ENCODE peak calls at places on chromosomes 4 and X, in ten cellular contexts. One of them, this sample, is unnamed.
A peak's percentile ranks its signal among the peaks of the same experiment; 100 is the strongest.

GRCh38 chr4:121668368-121669162 is 28.2 kb downstream of the ANXA5 start:
- DNase-seq in posterior cingulate gyrus: no peak
- DNase-seq in NCI-H460: no peak
- DNase-seq in left colon: no peak
- DNase-seq in EL: peak; percentile 97
- DNase-seq in activated CD8-positive, alpha-beta T cell treated with anti-CD3 and anti-CD28 coated beads for 36 hours: no peak
- DNase-seq in lung: no peak
- DNase-seq in lower lobe of right lung: no peak
- DNase-seq in DMS 273 treated with DMSO at 0.1 percent for 48 hours: no peak
- DNase-seq in activated CD4-positive, CD25-positive, alpha-beta regulatory T cell: no peak
- DNase-seq in this sample: no peak

GRCh38 chr4:109574443-109574850 is 14.4 kb downstream of the MCUB start:
- DNase-seq in lower lobe of right lung: no peak
- DNase-seq in activated CD4-positive, CD25-positive, alpha-beta regulatory T cell: no peak
- DNase-seq in DMS 273 treated with DMSO at 0.1 percent for 48 hours: peak; percentile 26
- DNase-seq in activated CD8-positive, alpha-beta T cell treated with anti-CD3 and anti-CD28 coated beads for 36 hours: no peak
- DNase-seq in NCI-H460: peak; percentile 20
- DNase-seq in lung: no peak
- DNase-seq in EL: no peak
- DNase-seq in left colon: no peak
- DNase-seq in posterior cingulate gyrus: no peak
- DNase-seq in this sample: peak; percentile 19

GRCh38 chr4:125317526-125317880 is 2.7 kb downstream of the FAT4 start:
- DNase-seq in EL: peak; percentile 72
- DNase-seq in lung: no peak
- DNase-seq in DMS 273 treated with DMSO at 0.1 percent for 48 hours: no peak
- DNase-seq in activated CD4-positive, CD25-positive, alpha-beta regulatory T cell: no peak
- DNase-seq in NCI-H460: no peak
- DNase-seq in lower lobe of right lung: peak; percentile 52
- DNase-seq in left colon: peak; percentile 25
- DNase-seq in posterior cingulate gyrus: peak; percentile 32
- DNase-seq in activated CD8-positive, alpha-beta T cell treated with anti-CD3 and anti-CD28 coated beads for 36 hours: peak; percentile 14
- DNase-seq in this sample: no peak

GRCh38 chrX:140190441-140191108 is 225.3 kb upstream of the CXorf66 start:
- DNase-seq in DMS 273 treated with DMSO at 0.1 percent for 48 hours: no peak
- DNase-seq in NCI-H460: no peak
- DNase-seq in EL: no peak
- DNase-seq in activated CD8-positive, alpha-beta T cell treated with anti-CD3 and anti-CD28 coated beads for 36 hours: no peak
- DNase-seq in left colon: no peak
- DNase-seq in activated CD4-positive, CD25-positive, alpha-beta regulatory T cell: no peak
- DNase-seq in lung: no peak
- DNase-seq in lower lobe of right lung: no peak
- DNase-seq in posterior cingulate gyrus: no peak
- DNase-seq in this sample: no peak

GRCh38 chr4:76830612-76831474 is 67.1 kb downstream of the SOWAHB start:
- DNase-seq in EL: peak; percentile 90
- DNase-seq in lower lobe of right lung: no peak
- DNase-seq in activated CD8-positive, alpha-beta T cell treated with anti-CD3 and anti-CD28 coated beads for 36 hours: no peak
- DNase-seq in posterior cingulate gyrus: no peak
- DNase-seq in DMS 273 treated with DMSO at 0.1 percent for 48 hours: no peak
- DNase-seq in activated CD4-positive, CD25-positive, alpha-beta regulatory T cell: no peak
- DNase-seq in lung: no peak
- DNase-seq in left colon: peak; percentile 80
- DNase-seq in NCI-H460: peak; percentile 87
- DNase-seq in this sample: no peak

GRCh38 chr4:2437475-2438215 is 18.9 kb downstream of the CFAP99 start:
- DNase-seq in left colon: no peak
- DNase-seq in activated CD8-positive, alpha-beta T cell treated with anti-CD3 and anti-CD28 coated beads for 36 hours: no peak
- DNase-seq in DMS 273 treated with DMSO at 0.1 percent for 48 hours: no peak
- DNase-seq in EL: no peak
- DNase-seq in posterior cingulate gyrus: no peak
- DNase-seq in NCI-H460: no peak
- DNase-seq in lung: no peak
- DNase-seq in lower lobe of right lung: no peak
- DNase-seq in activated CD4-positive, CD25-positive, alpha-beta regulatory T cell: no peak
- DNase-seq in this sample: no peak

GRCh38 chr4:153261922-153262321 is 57.7 kb downstream of the TRIM2 start:
- DNase-seq in EL: no peak
- DNase-seq in DMS 273 treated with DMSO at 0.1 percent for 48 hours: no peak
- DNase-seq in NCI-H460: no peak
- DNase-seq in activated CD4-positive, CD25-positive, alpha-beta regulatory T cell: no peak
- DNase-seq in left colon: no peak
- DNase-seq in lower lobe of right lung: no peak
- DNase-seq in posterior cingulate gyrus: no peak
- DNase-seq in lung: no peak
- DNase-seq in activated CD8-positive, alpha-beta T cell treated with anti-CD3 and anti-CD28 coated beads for 36 hours: no peak
- DNase-seq in this sample: no peak

GRCh38 chr4:18075823-18076433 is 54.4 kb upstream of the LCORL start:
- DNase-seq in left colon: peak; percentile 31
- DNase-seq in lower lobe of right lung: no peak
- DNase-seq in posterior cingulate gyrus: no peak
- DNase-seq in activated CD8-positive, alpha-beta T cell treated with anti-CD3 and anti-CD28 coated beads for 36 hours: peak; percentile 66
- DNase-seq in lung: no peak
- DNase-seq in activated CD4-positive, CD25-positive, alpha-beta regulatory T cell: no peak
- DNase-seq in EL: peak; percentile 27
- DNase-seq in NCI-H460: peak; percentile 5
- DNase-seq in DMS 273 treated with DMSO at 0.1 percent for 48 hours: no peak
- DNase-seq in this sample: peak; percentile 11

GRCh38 chr4:7328913-7329638 is 105.7 kb downstream of the PSAPL1 start:
- DNase-seq in activated CD4-positive, CD25-positive, alpha-beta regulatory T cell: no peak
- DNase-seq in lower lobe of right lung: peak; percentile 71
- DNase-seq in DMS 273 treated with DMSO at 0.1 percent for 48 hours: no peak
- DNase-seq in NCI-H460: no peak
- DNase-seq in EL: peak; percentile 86
- DNase-seq in left colon: no peak
- DNase-seq in posterior cingulate gyrus: peak; percentile 36
- DNase-seq in activated CD8-positive, alpha-beta T cell treated with anti-CD3 and anti-CD28 coated beads for 36 hours: no peak
- DNase-seq in lung: peak; percentile 66
- DNase-seq in this sample: no peak

GRCh38 chrX:1546601-1547275 is 9.8 kb upstream of the P2RY8 start:
- DNase-seq in left colon: no peak
- DNase-seq in NCI-H460: no peak
- DNase-seq in EL: no peak
- DNase-seq in lower lobe of right lung: no peak
- DNase-seq in activated CD4-positive, CD25-positive, alpha-beta regulatory T cell: no peak
- DNase-seq in posterior cingulate gyrus: no peak
- DNase-seq in DMS 273 treated with DMSO at 0.1 percent for 48 hours: no peak
- DNase-seq in lung: no peak
- DNase-seq in activated CD8-positive, alpha-beta T cell treated with anti-CD3 and anti-CD28 coated beads for 36 hours: no peak
- DNase-seq in this sample: no peak

GRCh38 chr4:3675251-3676115 is 90.7 kb upstream of the ADRA2C start:
- DNase-seq in lung: no peak
- DNase-seq in posterior cingulate gyrus: no peak
- DNase-seq in NCI-H460: no peak
- DNase-seq in DMS 273 treated with DMSO at 0.1 percent for 48 hours: no peak
- DNase-seq in activated CD4-positive, CD25-positive, alpha-beta regulatory T cell: no peak
- DNase-seq in lower lobe of right lung: peak; percentile 36
- DNase-seq in EL: no peak
- DNase-seq in left colon: peak; percentile 17
- DNase-seq in activated CD8-positive, alpha-beta T cell treated with anti-CD3 and anti-CD28 coated beads for 36 hours: no peak
- DNase-seq in this sample: no peak

GRCh38 chrX:12210196-12210815 is 72.0 kb downstream of the FRMPD4 start:
- DNase-seq in DMS 273 treated with DMSO at 0.1 percent for 48 hours: no peak
- DNase-seq in lower lobe of right lung: no peak
- DNase-seq in NCI-H460: no peak
- DNase-seq in left colon: peak; percentile 45
- DNase-seq in lung: no peak
- DNase-seq in posterior cingulate gyrus: no peak
- DNase-seq in activated CD4-positive, CD25-positive, alpha-beta regulatory T cell: no peak
- DNase-seq in EL: peak; percentile 73
- DNase-seq in activated CD8-positive, alpha-beta T cell treated with anti-CD3 and anti-CD28 coated beads for 36 hours: no peak
- DNase-seq in this sample: no peak

GRCh38 chr4:165403667-165404066 is 24.9 kb downstream of the CPE start:
- DNase-seq in NCI-H460: no peak
- DNase-seq in activated CD8-positive, alpha-beta T cell treated with anti-CD3 and anti-CD28 coated beads for 36 hours: no peak
- DNase-seq in EL: peak; percentile 2
- DNase-seq in DMS 273 treated with DMSO at 0.1 percent for 48 hours: peak; percentile 37
- DNase-seq in posterior cingulate gyrus: no peak
- DNase-seq in lower lobe of right lung: no peak
- DNase-seq in activated CD4-positive, CD25-positive, alpha-beta regulatory T cell: no peak
- DNase-seq in left colon: no peak
- DNase-seq in lung: no peak
- DNase-seq in this sample: no peak

GRCh38 chr4:65791807-65792308 is 121.6 kb upstream of the EPHA5 start:
- DNase-seq in posterior cingulate gyrus: no peak
- DNase-seq in lower lobe of right lung: no peak
- DNase-seq in NCI-H460: peak; percentile 27
- DNase-seq in activated CD8-positive, alpha-beta T cell treated with anti-CD3 and anti-CD28 coated beads for 36 hours: no peak
- DNase-seq in EL: no peak
- DNase-seq in DMS 273 treated with DMSO at 0.1 percent for 48 hours: no peak
- DNase-seq in left colon: no peak
- DNase-seq in lung: no peak
- DNase-seq in activated CD4-positive, CD25-positive, alpha-beta regulatory T cell: no peak
- DNase-seq in this sample: no peak

GRCh38 chrX:40496728-40497127 is 84.0 kb upstream of the ATP6AP2 start:
- DNase-seq in EL: no peak
- DNase-seq in left colon: no peak
- DNase-seq in activated CD8-positive, alpha-beta T cell treated with anti-CD3 and anti-CD28 coated beads for 36 hours: no peak
- DNase-seq in DMS 273 treated with DMSO at 0.1 percent for 48 hours: peak; percentile 38
- DNase-seq in lower lobe of right lung: no peak
- DNase-seq in posterior cingulate gyrus: peak; percentile 24
- DNase-seq in NCI-H460: no peak
- DNase-seq in lung: no peak
- DNase-seq in activated CD4-positive, CD25-positive, alpha-beta regulatory T cell: no peak
- DNase-seq in this sample: no peak

GRCh38 chr4:188127157-188127874 is 11.9 kb upstream of the TRIML1 start:
- DNase-seq in posterior cingulate gyrus: no peak
- DNase-seq in lung: no peak
- DNase-seq in activated CD4-positive, CD25-positive, alpha-beta regulatory T cell: no peak
- DNase-seq in NCI-H460: peak; percentile 40
- DNase-seq in activated CD8-positive, alpha-beta T cell treated with anti-CD3 and anti-CD28 coated beads for 36 hours: peak; percentile 16
- DNase-seq in lower lobe of right lung: no peak
- DNase-seq in left colon: no peak
- DNase-seq in EL: peak; percentile 51
- DNase-seq in DMS 273 treated with DMSO at 0.1 percent for 48 hours: no peak
- DNase-seq in this sample: no peak

GRCh38 chrX:94204524-94204923 is 530.5 kb downstream of the FAM133A start:
- DNase-seq in DMS 273 treated with DMSO at 0.1 percent for 48 hours: no peak
- DNase-seq in activated CD4-positive, CD25-positive, alpha-beta regulatory T cell: no peak
- DNase-seq in posterior cingulate gyrus: no peak
- DNase-seq in lower lobe of right lung: no peak
- DNase-seq in lung: no peak
- DNase-seq in NCI-H460: no peak
- DNase-seq in activated CD8-positive, alpha-beta T cell treated with anti-CD3 and anti-CD28 coated beads for 36 hours: no peak
- DNase-seq in EL: no peak
- DNase-seq in left colon: no peak
- DNase-seq in this sample: no peak

GRCh38 chrX:37302569-37302968 is 46.6 kb upstream of the PRRG1 start:
- DNase-seq in DMS 273 treated with DMSO at 0.1 percent for 48 hours: no peak
- DNase-seq in EL: peak; percentile 11
- DNase-seq in activated CD8-positive, alpha-beta T cell treated with anti-CD3 and anti-CD28 coated beads for 36 hours: no peak
- DNase-seq in activated CD4-positive, CD25-positive, alpha-beta regulatory T cell: no peak
- DNase-seq in posterior cingulate gyrus: peak; percentile 8
- DNase-seq in left colon: no peak
- DNase-seq in lung: no peak
- DNase-seq in NCI-H460: peak; percentile 11
- DNase-seq in lower lobe of right lung: no peak
- DNase-seq in this sample: no peak

GRCh38 chr4:106021737-106022410 is 126.6 kb downstream of the NPNT start:
- DNase-seq in lung: no peak
- DNase-seq in posterior cingulate gyrus: no peak
- DNase-seq in EL: no peak
- DNase-seq in DMS 273 treated with DMSO at 0.1 percent for 48 hours: no peak
- DNase-seq in activated CD8-positive, alpha-beta T cell treated with anti-CD3 and anti-CD28 coated beads for 36 hours: no peak
- DNase-seq in NCI-H460: no peak
- DNase-seq in lower lobe of right lung: no peak
- DNase-seq in activated CD4-positive, CD25-positive, alpha-beta regulatory T cell: no peak
- DNase-seq in left colon: no peak
- DNase-seq in this sample: no peak

GRCh38 chr4:123256006-123256405 is 140.6 kb upstream of the SPRY1 start:
- DNase-seq in left colon: no peak
- DNase-seq in DMS 273 treated with DMSO at 0.1 percent for 48 hours: no peak
- DNase-seq in EL: no peak
- DNase-seq in activated CD8-positive, alpha-beta T cell treated with anti-CD3 and anti-CD28 coated beads for 36 hours: no peak
- DNase-seq in lower lobe of right lung: no peak
- DNase-seq in lung: no peak
- DNase-seq in NCI-H460: no peak
- DNase-seq in activated CD4-positive, CD25-positive, alpha-beta regulatory T cell: no peak
- DNase-seq in posterior cingulate gyrus: no peak
- DNase-seq in this sample: no peak

GRCh38 chr4:19850909-19851308 is 400.8 kb upstream of the SLIT2 start:
- DNase-seq in lung: no peak
- DNase-seq in EL: peak; percentile 85
- DNase-seq in left colon: no peak
- DNase-seq in activated CD4-positive, CD25-positive, alpha-beta regulatory T cell: no peak
- DNase-seq in NCI-H460: peak; percentile 24
- DNase-seq in lower lobe of right lung: no peak
- DNase-seq in DMS 273 treated with DMSO at 0.1 percent for 48 hours: no peak
- DNase-seq in activated CD8-positive, alpha-beta T cell treated with anti-CD3 and anti-CD28 coated beads for 36 hours: no peak
- DNase-seq in posterior cingulate gyrus: no peak
- DNase-seq in this sample: no peak

GRCh38 chr4:100357542-100357941 is 160.3 kb downstream of the EMCN start:
- DNase-seq in EL: no peak
- DNase-seq in NCI-H460: no peak
- DNase-seq in activated CD4-positive, CD25-positive, alpha-beta regulatory T cell: no peak
- DNase-seq in left colon: no peak
- DNase-seq in DMS 273 treated with DMSO at 0.1 percent for 48 hours: no peak
- DNase-seq in lung: no peak
- DNase-seq in activated CD8-positive, alpha-beta T cell treated with anti-CD3 and anti-CD28 coated beads for 36 hours: no peak
- DNase-seq in lower lobe of right lung: no peak
- DNase-seq in posterior cingulate gyrus: no peak
- DNase-seq in this sample: no peak

GRCh38 chrX:11193035-11193469 is 81.9 kb downstream of the HCCS start:
- DNase-seq in lower lobe of right lung: no peak
- DNase-seq in lung: no peak
- DNase-seq in EL: peak; percentile 10
- DNase-seq in DMS 273 treated with DMSO at 0.1 percent for 48 hours: no peak
- DNase-seq in left colon: no peak
- DNase-seq in activated CD8-positive, alpha-beta T cell treated with anti-CD3 and anti-CD28 coated beads for 36 hours: no peak
- DNase-seq in posterior cingulate gyrus: no peak
- DNase-seq in activated CD4-positive, CD25-positive, alpha-beta regulatory T cell: no peak
- DNase-seq in NCI-H460: no peak
- DNase-seq in this sample: no peak

GRCh38 chr4:168451331-168451730 is 29.0 kb downstream of the DDX60L start:
- DNase-seq in DMS 273 treated with DMSO at 0.1 percent for 48 hours: no peak
- DNase-seq in posterior cingulate gyrus: no peak
- DNase-seq in activated CD4-positive, CD25-positive, alpha-beta regulatory T cell: no peak
- DNase-seq in activated CD8-positive, alpha-beta T cell treated with anti-CD3 and anti-CD28 coated beads for 36 hours: no peak
- DNase-seq in lower lobe of right lung: no peak
- DNase-seq in EL: peak; percentile 18
- DNase-seq in left colon: no peak
- DNase-seq in NCI-H460: no peak
- DNase-seq in lung: no peak
- DNase-seq in this sample: no peak

GRCh38 chr4:105399535-105400161 is 74.2 kb downstream of the PPA2 start:
- DNase-seq in DMS 273 treated with DMSO at 0.1 percent for 48 hours: no peak
- DNase-seq in EL: peak; percentile 87
- DNase-seq in lower lobe of right lung: no peak
- DNase-seq in lung: no peak
- DNase-seq in posterior cingulate gyrus: no peak
- DNase-seq in left colon: no peak
- DNase-seq in NCI-H460: peak; percentile 40
- DNase-seq in activated CD8-positive, alpha-beta T cell treated with anti-CD3 and anti-CD28 coated beads for 36 hours: no peak
- DNase-seq in activated CD4-positive, CD25-positive, alpha-beta regulatory T cell: no peak
- DNase-seq in this sample: no peak

GRCh38 chrX:48599341-48599740 is 2.0 kb downstream of the WDR13 start:
- DNase-seq in DMS 273 treated with DMSO at 0.1 percent for 48 hours: no peak
- DNase-seq in left colon: no peak
- DNase-seq in lower lobe of right lung: no peak
- DNase-seq in EL: no peak
- DNase-seq in activated CD4-positive, CD25-positive, alpha-beta regulatory T cell: no peak
- DNase-seq in lung: no peak
- DNase-seq in activated CD8-positive, alpha-beta T cell treated with anti-CD3 and anti-CD28 coated beads for 36 hours: no peak
- DNase-seq in posterior cingulate gyrus: no peak
- DNase-seq in NCI-H460: no peak
- DNase-seq in this sample: no peak

GRCh38 chrX:68179355-68179754 is 253.9 kb downstream of the OPHN1 start:
- DNase-seq in EL: no peak
- DNase-seq in DMS 273 treated with DMSO at 0.1 percent for 48 hours: no peak
- DNase-seq in posterior cingulate gyrus: no peak
- DNase-seq in activated CD8-positive, alpha-beta T cell treated with anti-CD3 and anti-CD28 coated beads for 36 hours: no peak
- DNase-seq in activated CD4-positive, CD25-positive, alpha-beta regulatory T cell: no peak
- DNase-seq in NCI-H460: no peak
- DNase-seq in lower lobe of right lung: no peak
- DNase-seq in left colon: no peak
- DNase-seq in lung: no peak
- DNase-seq in this sample: no peak

GRCh38 chr4:2745981-2746806 is 9.9 kb downstream of the TNIP2 start:
- DNase-seq in lung: no peak
- DNase-seq in posterior cingulate gyrus: no peak
- DNase-seq in EL: peak; percentile 85
- DNase-seq in DMS 273 treated with DMSO at 0.1 percent for 48 hours: no peak
- DNase-seq in activated CD8-positive, alpha-beta T cell treated with anti-CD3 and anti-CD28 coated beads for 36 hours: peak; percentile 99
- DNase-seq in left colon: no peak
- DNase-seq in NCI-H460: peak; percentile 14
- DNase-seq in lower lobe of right lung: peak; percentile 51
- DNase-seq in activated CD4-positive, CD25-positive, alpha-beta regulatory T cell: peak; percentile 64
- DNase-seq in this sample: no peak

This sample was measured in NCI-H524 treated with DMSO at 0.1 percent for 48 hours.